ENCODE peak calls at places on chromosomes 5 and 9, in four cellular contexts. C is IMR-90, Q is H9, U is H1. J is an unnamed sample.

GRCh38 chr5:134749415-134749814 is 9.2 kb upstream of the DDX46 start:
- DNase-seq in C (no peak), Q (no peak), U (no peak), J (peak; percentile 84)

GRCh38 chr9:129027685-129028191 is 393 bp downstream of the SH3GLB2 start:
- DNase-seq in C (no peak), U (no peak), Q (no peak), J (peak; percentile 67)

GRCh38 chr9:4174781-4175180 is 125.1 kb downstream of the GLIS3 start:
- DNase-seq in C (no peak), Q (no peak), U (no peak), J (no peak)

GRCh38 chr9:120740135-120740534 is 25.9 kb upstream of the MEGF9 start:
- DNase-seq in C (no peak), U (no peak), Q (no peak), J (no peak)

GRCh38 chr5:123089572-123089970 is 530 bp downstream of the PRDM6 start:
- DNase-seq in C (peak; percentile 52), Q (peak; percentile 74), U (peak; percentile 83), J (peak; percentile 71)

GRCh38 chr5:132776932-132777208 is 169 bp downstream of the SEPTIN8 start:
- DNase-seq in Q (no peak), C (no peak), U (peak; percentile 53), J (no peak)

GRCh38 chr5:52632281-52632680 is 155.4 kb upstream of the ITGA1 start:
- DNase-seq in C (no peak), U (no peak), Q (no peak), J (no peak)

GRCh38 chr9:34185778-34186551 is 7.1 kb downstream of the UBAP1 start:
- DNase-seq in Q (no peak), C (peak; percentile 93), U (no peak), J (peak; percentile 63)

GRCh38 chr9:105735366-105735765 is 41.0 kb downstream of the TMEM38B start:
- DNase-seq in C (no peak), U (no peak), Q (no peak), J (no peak)

GRCh38 chr9:1659036-1659701 is 356.0 kb upstream of the SMARCA2 start:
- DNase-seq in U (no peak), Q (no peak), C (no peak), J (no peak)

GRCh38 chr9:125293134-125293533 is 31.5 kb downstream of the GAPVD1 start:
- DNase-seq in C (no peak), Q (no peak), U (no peak), J (no peak)

GRCh38 chr5:116410345-116410890 is 164.2 kb downstream of the SEMA6A start:
- DNase-seq in Q (no peak), C (peak; percentile 5), U (no peak), J (no peak)

GRCh38 chr9:93978498-93978897 is 23.3 kb upstream of the BARX1 start:
- DNase-seq in U (no peak), Q (no peak), C (no peak), J (no peak)

GRCh38 chr9:20593551-20593950 is 28.7 kb downstream of the MLLT3 start:
- DNase-seq in Q (no peak), U (no peak), C (peak; percentile 81), J (no peak)

GRCh38 chr9:100408541-100409175 is 18.3 kb upstream of the MSANTD3 start:
- DNase-seq in U (peak; percentile 38), C (no peak), Q (no peak), J (no peak)

GRCh38 chr9:136626740-136627642 is 35.7 kb upstream of the EGFL7 start:
- DNase-seq in U (peak; percentile 56), Q (no peak), C (no peak), J (peak; percentile 56)

GRCh38 chr5:72065751-72066255 is 41.5 kb upstream of the MAP1B start:
- DNase-seq in C (peak; percentile 50), U (peak; percentile 78), Q (peak; percentile 90), J (peak; percentile 97)

GRCh38 chr5:9198399-9198798 is 347.5 kb downstream of the SEMA5A start:
- DNase-seq in Q (no peak), C (peak; percentile 59), U (no peak), J (peak; percentile 21)

GRCh38 chr5:74579215-74579614 is 61.3 kb downstream of the ENC1 start:
- DNase-seq in U (no peak), C (no peak), Q (no peak), J (no peak)

GRCh38 chr9:77953590-77953989 is 78.0 kb downstream of the GNAQ start:
- DNase-seq in Q (no peak), U (no peak), C (no peak), J (no peak)

GRCh38 chr5:177595991-177596774 is 3.7 kb upstream of the B4GALT7 start:
- DNase-seq in C (no peak), U (no peak), Q (no peak), J (no peak)

GRCh38 chr9:127109212-127109711 is 13.2 kb downstream of the ANGPTL2 start:
- DNase-seq in C (peak; percentile 9), U (no peak), Q (no peak), J (no peak)

GRCh38 chr5:6820851-6821479 is 107.7 kb downstream of the TENT4A start:
- DNase-seq in C (no peak), U (peak; percentile 86), Q (peak; percentile 76), J (peak; percentile 82)

GRCh38 chr9:108168451-108168850 is 678.9 kb upstream of the KLF4 start:
- DNase-seq in U (no peak), C (peak; percentile 35), Q (no peak), J (no peak)

GRCh38 chr9:17802249-17802857 is 223.5 kb downstream of the SH3GL2 start:
- DNase-seq in Q (no peak), C (peak; percentile 16), U (no peak), J (peak; percentile 10)

GRCh38 chr5:72630721-72631120 is 123.5 kb upstream of the ZNF366 start:
- DNase-seq in C (no peak), Q (no peak), U (no peak), J (no peak)

GRCh38 chr5:146890733-146891440 is 12.3 kb upstream of the PPP2R2B start:
- DNase-seq in Q (no peak), U (no peak), C (no peak), J (no peak)

GRCh38 chr9:36961568-36962360 is 72.3 kb downstream of the PAX5 start:
- DNase-seq in Q (peak; percentile 30), C (no peak), U (peak; percentile 43), J (peak; percentile 31)

GRCh38 chr5:115069087-115069968 is 100.4 kb downstream of the TRIM36 start:
- DNase-seq in Q (peak; percentile 64), U (peak; percentile 58), C (peak; percentile 58), J (peak; percentile 82)

GRCh38 chr5:175887463-175887862 is 16.1 kb downstream of the CPLX2 start:
- DNase-seq in U (no peak), C (no peak), Q (no peak), J (peak; percentile 60)

GRCh38 chr5:14714706-14715105 is 50.2 kb downstream of the OTULIN start:
- DNase-seq in Q (no peak), U (no peak), C (no peak), J (no peak)

GRCh38 chr5:36059571-36060515 is 6.8 kb downstream of the UGT3A2 start:
- DNase-seq in C (no peak), U (no peak), Q (no peak), J (peak; percentile 63)

GRCh38 chr5:69415584-69415958 is 655 bp downstream of the MARVELD2 start:
- DNase-seq in Q (peak; percentile 43), U (no peak), C (no peak), J (peak; percentile 53)

GRCh38 chr9:72931437-72931836 is 21.4 kb downstream of the ALDH1A1 start:
- DNase-seq in Q (no peak), C (no peak), U (no peak), J (no peak)

GRCh38 chr5:148259288-148259687 is 9.3 kb upstream of the SPINK13 start:
- DNase-seq in C (no peak), U (no peak), Q (no peak), J (peak; percentile 72)
- H3K56ac ChIP-seq in C (no peak overlapping the region), U (no peak overlapping the region), Q (no peak overlapping the region), J (no peak overlapping the region)

DNA sequence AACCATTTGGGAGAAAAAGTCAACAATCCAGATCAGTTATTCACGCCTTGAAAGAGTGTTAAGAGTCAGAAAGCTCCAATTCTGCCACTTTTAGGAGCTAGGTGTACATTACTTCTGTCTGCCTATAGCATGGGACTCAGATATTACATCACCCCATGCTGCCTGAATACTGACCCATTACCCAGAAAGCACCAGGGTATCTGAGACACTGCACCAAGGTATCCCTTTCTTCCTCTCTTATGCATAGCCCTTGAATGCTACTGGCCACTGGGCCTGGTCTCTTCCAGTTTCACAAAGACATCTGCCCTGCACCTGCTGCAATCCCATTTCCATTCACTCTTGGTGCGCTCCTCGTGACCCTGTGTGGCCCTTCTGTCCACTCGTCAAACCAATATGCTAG is 2.6 kb downstream of the STRBP start:
- DNase-seq in Q (no peak), U (no peak), C (no peak), J (peak; percentile 13)
- H3K56ac ChIP-seq in Q (no peak overlapping the region), U (no peak overlapping the region), C (no peak overlapping the region), J (no peak overlapping the region)

GRCh38 chr9:130810609-130811136 is 24.4 kb upstream of the ABL1 start:
- DNase-seq in C (no peak), U (no peak), Q (no peak), J (no peak)

GRCh38 chr9:130805510-130806387 is 29.3 kb upstream of the ABL1 start:
- DNase-seq in C (peak; percentile 28), Q (no peak), U (no peak), J (no peak)

DNA sequence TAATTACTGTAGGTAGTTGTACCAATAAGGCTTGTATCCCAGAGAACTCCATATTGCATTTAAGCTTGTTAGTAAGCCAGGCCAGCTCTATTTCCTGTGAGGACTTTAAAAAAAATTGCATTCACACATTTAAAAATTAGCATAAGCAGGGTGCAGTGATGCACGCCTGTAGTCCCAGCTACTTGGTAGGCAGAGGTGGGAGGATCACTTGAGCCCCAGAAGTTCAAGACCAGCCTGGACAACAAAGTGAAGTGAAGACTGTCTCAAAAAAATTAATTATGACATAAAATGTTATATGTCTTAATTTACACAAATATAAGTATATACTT is 28.7 kb upstream of the ABL1 start:
- DNase-seq in U (no peak), C (no peak), Q (no peak), J (no peak)
- H3K56ac ChIP-seq in U (no peak overlapping the region), C (no peak overlapping the region), Q (no peak overlapping the region), J (no peak overlapping the region)

GRCh38 chr9:10921671-10922070 is 308.9 kb upstream of the PTPRD start:
- DNase-seq in Q (no peak), U (no peak), C (no peak), J (peak; percentile 78)

DNA sequence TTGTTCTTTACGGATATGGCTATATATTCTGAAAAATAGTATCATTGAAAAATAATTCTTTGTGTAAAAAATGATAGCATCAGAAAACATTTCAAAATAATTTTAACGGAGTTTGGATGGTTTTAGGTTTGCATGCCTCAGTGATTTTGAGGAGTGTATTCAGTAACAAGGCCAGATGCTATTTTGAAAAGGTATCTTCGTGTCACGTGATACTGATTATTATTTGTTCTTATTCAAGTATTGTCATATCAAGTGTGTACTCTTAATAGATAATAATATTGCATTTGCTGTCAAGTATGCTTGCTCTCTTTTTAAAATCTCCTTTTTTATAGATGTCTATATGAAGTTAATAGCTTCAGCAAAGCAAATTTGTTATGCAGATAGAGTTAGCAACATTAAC is 313.1 kb upstream of the PTPRD start:
- DNase-seq in C (no peak), Q (no peak), U (no peak), J (no peak)
- H3K56ac ChIP-seq in C (no peak overlapping the region), Q (no peak overlapping the region), U (no peak overlapping the region), J (no peak overlapping the region)

DNA sequence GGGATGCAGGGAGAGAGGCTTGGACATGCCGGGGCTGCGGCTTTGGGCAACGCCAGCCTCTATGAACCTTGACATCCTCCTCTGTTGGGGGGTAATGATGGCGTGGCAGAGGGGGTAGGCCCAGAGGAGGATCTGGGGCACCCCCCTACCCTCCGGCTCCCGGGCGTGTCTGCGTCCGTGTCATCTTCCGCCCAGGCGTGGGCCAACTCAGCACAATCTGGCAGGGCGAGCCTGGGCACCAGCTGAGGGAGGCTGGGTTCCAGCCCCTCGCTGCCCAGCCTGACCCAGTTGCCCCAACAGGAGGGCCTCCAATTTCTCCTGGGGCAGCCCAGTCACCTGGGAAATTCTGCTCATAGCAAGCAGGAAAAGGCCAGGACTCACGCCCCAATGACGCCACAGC is 62.9 kb upstream of the IL17B start:
- DNase-seq in C (no peak), Q (no peak), U (no peak), J (no peak)
- H3K56ac ChIP-seq in C (no peak overlapping the region), Q (no peak overlapping the region), U (no peak overlapping the region), J (no peak overlapping the region)